ENCODE peak calls at places on chromosomes 16 and 17, in seven cellular contexts. P, A, Q, J, I, T and K are unnamed samples.
A peak's percentile ranks its signal among the peaks of the same experiment; 100 is the strongest.

GRCh38 chr17:57879437-57880085 is 29.7 kb upstream of the MRPS23 start:
- DNase-seq in A (peak; percentile 83), J (peak; percentile 45), Q (no peak), T (peak; percentile 86), P (no peak), I (peak; percentile 83), K (no peak)

GRCh38 chr16:12602811-12603698 is 200.6 kb downstream of the CPPED1 start:
- DNase-seq in I (no peak), Q (no peak), P (no peak), T (no peak), A (no peak), J (no peak), K (no peak)

GRCh38 chr17:47315451-47316266 is 8.1 kb upstream of the EFCAB13 start:
- DNase-seq in A (no peak), T (peak; percentile 97), I (no peak), Q (peak; percentile 98), J (no peak), P (no peak), K (peak; percentile 64)

GRCh38 chr16:69632836-69633235 is 67.1 kb downstream of the NFAT5 start:
- DNase-seq in P (no peak), T (no peak), I (no peak), J (no peak), Q (no peak), A (no peak), K (no peak)

GRCh38 chr17:1590031-1590746 is 27.6 kb upstream of the PITPNA start:
- DNase-seq in I (peak; percentile 99), P (no peak), A (peak; percentile 98), J (peak; percentile 89), T (peak; percentile 84), Q (peak; percentile 78), K (peak; percentile 40)

GRCh38 chr16:71645450-71645849 is 19.5 kb downstream of the MARVELD3 start:
- DNase-seq in P (no peak), T (peak; percentile 50), A (no peak), I (peak; percentile 77), J (no peak), Q (peak; percentile 20), K (no peak)

GRCh38 chr16:82510041-82510440 is 116.7 kb upstream of the CDH13 start:
- DNase-seq in Q (no peak), I (no peak), J (no peak), A (no peak), P (no peak), T (no peak), K (no peak)

GRCh38 chr16:30948087-30948955 is 547 bp upstream of the ORAI3 start:
- DNase-seq in P (no peak), Q (peak; percentile 99), A (peak; percentile 84), I (peak; percentile 99), J (peak; percentile 89), T (peak; percentile 68), K (peak; percentile 98)

GRCh38 chr16:69596801-69597200 is 31.0 kb downstream of the NFAT5 start:
- DNase-seq in Q (no peak), A (no peak), T (no peak), I (no peak), J (no peak), P (no peak), K (no peak)

GRCh38 chr17:52477824-52478614 is 319.5 kb upstream of the CA10 start:
- DNase-seq in A (no peak), P (no peak), Q (no peak), I (no peak), T (no peak), J (no peak), K (no peak)

GRCh38 chr17:68835061-68835460 is 120.1 kb downstream of the ABCA8 start:
- DNase-seq in T (peak; percentile 54), P (no peak), I (no peak), A (no peak), Q (peak; percentile 39), J (no peak), K (no peak)

GRCh38 chr17:17593222-17593620 is 1.7 kb upstream of the PEMT start:
- DNase-seq in I (peak; percentile 47), A (no peak), T (no peak), J (no peak), Q (no peak), P (no peak), K (no peak)

GRCh38 chr16:50381679-50382440 is 13.1 kb upstream of the BRD7 start:
- DNase-seq in A (no peak), P (no peak), J (no peak), T (no peak), Q (no peak), I (no peak), K (no peak)

GRCh38 chr16:68041783-68042182 is 18.7 kb downstream of the DUS2 start:
- DNase-seq in I (no peak), Q (no peak), T (no peak), A (no peak), J (no peak), P (no peak), K (no peak)

GRCh38 chr17:7732981-7733557 is 15.5 kb downstream of the DNAH2 start:
- DNase-seq in I (peak; percentile 5), T (no peak), Q (no peak), A (no peak), J (no peak), P (no peak), K (no peak)

GRCh38 chr17:31266042-31266441 is 31.0 kb downstream of the OMG start:
- DNase-seq in P (no peak), I (no peak), A (no peak), T (no peak), Q (no peak), J (no peak), K (no peak)

GRCh38 chr17:50769884-50770283 is 2.6 kb upstream of the ANKRD40CL start:
- DNase-seq in J (no peak), Q (no peak), I (no peak), P (no peak), T (no peak), A (no peak), K (no peak)

GRCh38 chr16:89019511-89019910 is 42.5 kb upstream of the CBFA2T3 start:
- DNase-seq in J (peak; percentile 62), Q (no peak), T (no peak), A (no peak), I (peak; percentile 44), P (no peak), K (no peak)

GRCh38 chr17:2396192-2396567 is 4.7 kb downstream of the MNT start:
- DNase-seq in Q (no peak), I (no peak), P (no peak), A (no peak), J (no peak), T (no peak), K (no peak)

GRCh38 chr16:11012841-11013240 is 68.5 kb downstream of the CLEC16A start:
- DNase-seq in T (no peak), J (no peak), I (no peak), P (no peak), Q (no peak), A (no peak), K (no peak)

GRCh38 chr17:62700964-62701705 is 73.7 kb downstream of the MRC2 start:
- DNase-seq in Q (no peak), T (no peak), P (no peak), A (no peak), I (peak; percentile 30), J (no peak), K (no peak)

GRCh38 chr17:58587713-58588117 is 73.3 kb upstream of the MTMR4 start:
- DNase-seq in J (no peak), Q (peak; percentile 37), T (peak; percentile 84), A (peak; percentile 20), I (peak; percentile 81), P (peak; percentile 48), K (no peak)

GRCh38 chr17:44774271-44775135 is 15.7 kb downstream of the ADAM11 start:
- DNase-seq in Q (peak; percentile 63), P (peak; percentile 85), I (peak; percentile 99), A (peak; percentile 75), T (peak; percentile 97), J (peak; percentile 99), K (peak; percentile 94)

GRCh38 chr16:30472328-30472942 is at the start of gene ITGAL:
- DNase-seq in T (no peak), I (no peak), Q (no peak), A (peak; percentile 31), P (peak; percentile 63), J (peak; percentile 90), K (no peak)

GRCh38 chr17:3732171-3732570 is 8.5 kb downstream of the HASPIN start:
- DNase-seq in I (peak; percentile 78), P (no peak), Q (peak; percentile 59), A (no peak), J (no peak), T (no peak), K (no peak)
- TF ChIP-seq CTCF in I (no peak), P (no peak), Q (no peak), A (no peak), J (no peak), T (no peak), K (no peak)

GRCh38 chr16:86117756-86118155 is 218.8 kb downstream of the IRF8 start:
- DNase-seq in Q (no peak), P (no peak), T (no peak), I (peak; percentile 74), A (no peak), J (no peak), K (no peak)
- H3K27me3 ChIP-seq in Q (no peaks in the 10 kb centered on the region), P (peaks cover 17% of the 10 kb centered on the region), T (peaks cover 55% of the 10 kb centered on the region), I (peaks cover 15% of the 10 kb centered on the region), A (peaks cover 9% of the 10 kb centered on the region), J (no peaks in the 10 kb centered on the region), K (no peaks in the 10 kb centered on the region)

GRCh38 chr16:26791166-26791565 is 275.6 kb upstream of the C16orf82 start:
- DNase-seq in P (no peak), I (no peak), J (no peak), T (no peak), Q (no peak), A (no peak), K (no peak)

DNA sequence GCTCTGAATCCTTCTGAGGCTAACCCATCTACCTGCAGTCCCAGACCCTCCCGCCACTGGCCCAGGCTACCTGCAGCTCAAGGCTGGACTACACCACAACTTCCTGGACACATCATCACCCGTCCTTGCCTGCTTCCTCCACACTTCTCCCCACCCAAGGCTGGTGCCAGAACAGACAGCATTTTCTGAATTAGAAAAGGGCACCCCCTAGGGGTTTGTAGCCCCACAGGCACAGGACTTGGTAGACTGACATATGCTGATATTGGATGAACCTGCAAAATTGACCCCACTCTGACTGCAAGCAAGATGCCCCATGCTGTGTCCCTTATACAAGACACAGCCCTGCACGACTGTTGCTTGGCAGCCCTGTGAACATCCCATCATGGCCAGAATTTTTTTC is 271.5 kb upstream of the C16orf82 start:
- DNase-seq in I (no peak), Q (no peak), J (no peak), A (no peak), P (no peak), T (no peak), K (no peak)
- TF ChIP-seq CTCF in I (no peak), Q (no peak), J (no peak), A (no peak), P (no peak), T (no peak), K (no peak)

GRCh38 chr16:27839419-27839818 is 224.1 kb downstream of the GSG1L start:
- DNase-seq in T (peak; percentile 4), Q (no peak), A (no peak), P (no peak), I (peak; percentile 83), J (no peak), K (no peak)

GRCh38 chr16:27841911-27842310 is 221.6 kb downstream of the GSG1L start:
- DNase-seq in T (no peak), J (no peak), A (no peak), I (no peak), Q (no peak), P (no peak), K (no peak)

GRCh38 chr16:27840311-27841060 is 223.0 kb downstream of the GSG1L start:
- DNase-seq in A (no peak), J (no peak), Q (no peak), I (no peak), T (no peak), P (no peak), K (no peak)

GRCh38 chr16:27841061-27841801 is 222.3 kb downstream of the GSG1L start:
- DNase-seq in T (no peak), I (no peak), P (no peak), Q (no peak), J (no peak), A (no peak), K (no peak)

GRCh38 chr16:27838536-27839175 is 224.9 kb downstream of the GSG1L start:
- DNase-seq in J (no peak), A (no peak), I (no peak), T (no peak), P (no peak), Q (no peak), K (no peak)
- H3K27me3 ChIP-seq in J (no peaks in the 10 kb centered on the region), A (no peaks in the 10 kb centered on the region), I (peaks cover 14% of the 10 kb centered on the region), T (peaks cover 8% of the 10 kb centered on the region), P (no peaks in the 10 kb centered on the region), Q (no peaks in the 10 kb centered on the region), K (no peaks in the 10 kb centered on the region)